ENCODE peak calls at places on chromosome 1, in eight cellular contexts. W is A673; P is testis; B is heart right ventricle; Z is CD8-positive, alpha-beta memory T cell; O is PC-3; G is colonic mucosa; M is mammary epithelial cell. N is an unnamed sample. For H3K4me1 and H3K9me3, the result is how much of the 10 kb centered on the place peaks cover.

GRCh38 chr1:150995896-150996295 is 10.8 kb downstream of the MINDY1 start:
- DNase-seq in W (peak), P (peak), B (no peak), Z (peak), O (peak), G (no peak), M (no peak), N (peak)

GRCh38 chr1:183270541-183271141 is 84.6 kb downstream of the LAMC2 start:
- DNase-seq in W (no peak), P (no peak), B (no peak), Z (no peak), O (peak), G (no peak), M (no peak), N (no peak)

GRCh38 chr1:205782627-205783470 is 7.6 kb upstream of the RAB29 start:
- DNase-seq in W (no peak), P (no peak), B (no peak), Z (no peak), O (no peak), G (no peak), M (no peak), N (no peak)

GRCh38 chr1:199182151-199182843 is 543.5 kb downstream of the PTPRC start:
- DNase-seq in W (no peak), P (no peak), B (no peak), Z (no peak), O (no peak), G (no peak), M (no peak), N (no peak)

GRCh38 chr1:219629481-219629880 is 16.6 kb upstream of the ZC3H11B start:
- DNase-seq in W (no peak), P (no peak), B (no peak), Z (no peak), O (peak), G (no peak), M (no peak), N (no peak)

GRCh38 chr1:93738075-93738622 is 56.5 kb upstream of the BCAR3 start:
- DNase-seq in W (no peak), P (no peak), B (no peak), Z (no peak), O (peak), G (no peak), M (peak), N (no peak)

GRCh38 chr1:113677250-113678158 is 81.8 kb downstream of the PHTF1 start:
- DNase-seq in W (peak), P (no peak), B (peak), Z (peak), O (peak), G (no peak), M (peak), N (no peak)

GRCh38 chr1:27366113-27366410 is 699 bp downstream of the MAP3K6 start:
- DNase-seq in W (peak), P (peak), B (peak), Z (peak), O (peak), G (peak), M (no peak), N (peak)

GRCh38 chr1:89354210-89354609 is 9.6 kb upstream of the GBP6 start:
- DNase-seq in W (no peak), P (no peak), B (no peak), Z (no peak), O (no peak), G (no peak), M (no peak), N (no peak)

GRCh38 chr1:210731193-210731592 is 402.5 kb downstream of the HHAT start:
- DNase-seq in W (no peak), P (no peak), B (no peak), Z (no peak), O (no peak), G (no peak), M (no peak), N (no peak)

GRCh38 chr1:166350490-166350889 is 183.7 kb upstream of the FAM78B start:
- DNase-seq in W (peak), P (no peak), B (no peak), Z (no peak), O (no peak), G (no peak), M (no peak), N (no peak)

GRCh38 chr1:179953974-179954493 is 576 bp upstream of the CEP350 start:
- DNase-seq in W (peak), P (peak), B (peak), Z (no peak), O (no peak), G (no peak), M (peak), N (no peak)

DNA sequence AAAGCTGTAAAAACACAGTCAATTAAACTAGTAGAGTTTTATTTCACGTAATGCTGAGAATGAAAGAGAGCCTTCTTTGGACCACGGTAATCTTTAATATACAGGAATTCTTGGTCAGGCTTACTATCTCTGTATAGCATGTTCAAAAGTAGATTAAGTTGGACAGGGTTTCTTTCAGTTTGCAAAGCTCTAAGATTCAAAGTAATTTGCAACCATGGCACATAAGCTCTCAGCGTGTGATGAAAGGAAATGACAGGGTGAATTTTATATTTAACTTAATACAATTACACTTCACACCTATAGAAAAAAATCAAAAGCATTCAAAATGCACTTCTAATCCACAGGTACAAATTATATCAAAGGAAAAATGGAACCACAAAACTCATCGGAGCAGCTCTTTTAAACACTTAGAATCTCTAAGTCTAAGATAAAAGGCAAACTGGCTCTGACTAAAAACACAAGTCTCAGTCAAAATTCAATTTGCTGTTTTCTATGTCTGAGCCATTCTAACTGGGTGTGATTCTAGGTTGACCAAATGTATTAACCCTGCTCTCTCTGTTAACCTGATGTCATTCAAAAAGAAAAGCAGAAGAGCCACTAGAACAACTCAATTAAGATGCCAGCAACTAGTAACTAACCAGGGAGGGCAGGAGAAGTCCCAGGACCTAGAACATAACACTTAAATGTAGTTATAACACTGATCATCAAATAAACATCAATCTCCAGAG is 147.7 kb downstream of the RERE start:
- DNase-seq in W (peak), P (no peak), B (no peak), Z (no peak), O (no peak), G (no peak), M (no peak), N (no peak)
- H3K4me1 ChIP-seq in W (half or more), P (under half), B (half or more), Z (under half), O (half or more), G (under half), M (under half), N (under half)

DNA sequence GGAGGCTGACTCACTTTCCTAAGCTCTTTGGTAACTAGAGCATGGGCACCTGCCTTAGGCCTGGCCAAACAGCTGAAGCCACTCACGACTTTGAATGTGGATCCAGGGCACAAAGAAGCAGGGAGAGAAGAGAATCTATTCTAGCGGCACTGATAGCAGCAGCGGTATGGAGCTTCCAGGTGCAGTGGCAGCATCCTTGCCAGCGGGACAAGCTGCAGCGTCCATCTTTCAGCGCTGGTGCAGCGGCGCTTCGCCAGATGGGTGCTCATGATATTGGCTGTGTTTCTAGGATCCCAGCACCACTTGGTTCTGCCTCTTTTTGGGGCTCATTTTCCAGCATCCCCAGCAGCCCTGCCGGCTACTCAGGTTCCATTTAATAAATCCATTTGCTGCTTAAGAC is 184.2 kb downstream of the SLC44A5 start:
- DNase-seq in W (no peak), P (no peak), B (no peak), Z (no peak), O (no peak), G (no peak), M (no peak), N (no peak)
- H3K9me3 ChIP-seq in W (under half), P (under half), B (under half), Z (under half), O (under half), G (under half), M (under half), N (under half)

GRCh38 chr1:181179980-181180964 is 91.8 kb downstream of the IER5 start:
- DNase-seq in W (no peak), P (peak), B (peak), Z (no peak), O (no peak), G (no peak), M (peak), N (peak)
- H3K27ac ChIP-seq in W (no peak), P (no peak), B (no peak), Z (no peak), O (no peak), G (no peak), M (no peak), N (no peak)

GRCh38 chr1:32754282-32755097 is 51.9 kb upstream of the SYNC start:
- DNase-seq in W (peak), P (peak), B (no peak), Z (peak), O (peak), G (peak), M (peak), N (peak)
- H3K4me1 ChIP-seq in W (under half), P (under half), B (under half), Z (under half), O (under half), G (under half), M (under half), N (under half)

GRCh38 chr1:23366146-23366545 is 3.5 kb downstream of the ZNF436 start:
- DNase-seq in W (no peak), P (no peak), B (no peak), Z (no peak), O (no peak), G (no peak), M (peak), N (no peak)
- H3K9me3 ChIP-seq in W (under half), P (under half), B (under half), Z (under half), O (under half), G (under half), M (under half), N (under half)